ENCODE peak calls at places on chromosomes 1 and 21, in eight cellular contexts. Q is epithelial cell of esophagus, C is neural crest cell, P is A549, V is cardiac fibroblast, B is brain microvascular endothelial cell, A is GM20000, O is tibial nerve. D is an unnamed sample.

GRCh38 chr1:114979278-114979891 is 50.2 kb upstream of the TSHB start:
- DNase-seq in O (peak; percentile 47), V (peak; percentile 71), C (peak; percentile 67), B (peak; percentile 65), A (peak; percentile 16), P (peak; percentile 2), Q (peak; percentile 68), D (peak; percentile 2)

GRCh38 chr1:14165289-14165867 is 433.1 kb upstream of the KAZN start:
- DNase-seq in V (no peak), Q (no peak), A (no peak), O (no peak), P (no peak), C (no peak), B (no peak), D (no peak)

GRCh38 chr1:236058141-236058626 is 6.7 kb downstream of the NID1 start:
- DNase-seq in A (peak; percentile 41), C (peak; percentile 29), P (no peak), B (no peak), Q (no peak), O (no peak), V (peak; percentile 67), D (no peak)

GRCh38 chr21:43657355-43658093 is 1.8 kb downstream of the HSF2BP start:
- DNase-seq in B (no peak), A (no peak), C (no peak), O (no peak), P (no peak), V (no peak), Q (no peak), D (no peak)

GRCh38 chr1:6014130-6014999 is 22.1 kb upstream of the NPHP4 start:
- DNase-seq in Q (no peak), V (no peak), O (no peak), B (no peak), P (no peak), A (no peak), C (no peak), D (no peak)

GRCh38 chr21:14591277-14591876 is 45.3 kb upstream of the SAMSN1 start:
- DNase-seq in A (no peak), Q (peak; percentile 7), B (no peak), C (no peak), O (no peak), V (peak; percentile 67), P (no peak), D (no peak)

GRCh38 chr1:156589546-156589945 is 2.0 kb upstream of the NAXE start:
- DNase-seq in Q (no peak), O (no peak), B (no peak), V (no peak), A (no peak), P (no peak), C (no peak), D (no peak)

GRCh38 chr21:16533692-16534407 is 804.1 kb downstream of the USP25 start:
- DNase-seq in O (no peak), V (no peak), A (no peak), C (no peak), Q (no peak), B (no peak), P (no peak), D (no peak)

GRCh38 chr1:48903291-48903690 is 126.6 kb upstream of the BEND5 start:
- DNase-seq in O (no peak), Q (no peak), V (no peak), A (no peak), P (no peak), B (no peak), C (no peak), D (no peak)

GRCh38 chr1:99305626-99306025 is 41.3 kb downstream of the PLPPR4 start:
- DNase-seq in O (no peak), V (peak; percentile 11), A (no peak), P (no peak), Q (no peak), C (no peak), B (peak; percentile 68), D (no peak)

GRCh38 chr1:32733573-32734321 is 31.2 kb upstream of the SYNC start:
- DNase-seq in A (peak; percentile 52), V (peak; percentile 26), O (no peak), C (peak; percentile 54), P (no peak), Q (no peak), B (peak; percentile 53), D (no peak)

GRCh38 chr1:80392529-80392928 is 1386.0 kb upstream of the ADGRL4 start:
- DNase-seq in P (no peak), O (no peak), A (no peak), C (no peak), B (peak; percentile 24), V (peak; percentile 82), Q (peak; percentile 88), D (no peak)

GRCh38 chr1:156480411-156481192 is 20.0 kb downstream of the MEF2D start:
- DNase-seq in C (peak; percentile 73), O (no peak), P (peak; percentile 83), V (peak; percentile 67), Q (peak; percentile 56), B (no peak), A (peak; percentile 86), D (no peak)

GRCh38 chr1:29972664-29973063 is 736.3 kb downstream of the PTPRU start:
- DNase-seq in O (no peak), V (no peak), A (no peak), C (no peak), B (no peak), P (no peak), Q (no peak), D (no peak)

GRCh38 chr1:66271216-66271903 is 262.6 kb upstream of the SGIP1 start:
- DNase-seq in A (peak; percentile 16), P (peak; percentile 78), Q (peak; percentile 97), O (peak; percentile 78), B (peak; percentile 99), V (peak; percentile 99), C (peak; percentile 37), D (no peak)

GRCh38 chr1:203144661-203145060 is 17.1 kb downstream of the ADORA1 start:
- DNase-seq in Q (no peak), P (no peak), V (peak; percentile 8), C (no peak), A (no peak), O (no peak), B (no peak), D (no peak)

GRCh38 chr1:191022856-191023255 is 545.2 kb upstream of the BRINP3 start:
- DNase-seq in A (no peak), C (no peak), Q (peak; percentile 72), O (no peak), V (peak; percentile 55), P (no peak), B (peak; percentile 43), D (peak; percentile 39)

GRCh38 chr1:216627252-216627651 is 96.0 kb downstream of the ESRRG start:
- DNase-seq in P (no peak), A (no peak), O (no peak), Q (no peak), C (no peak), V (no peak), B (no peak), D (no peak)

DNA sequence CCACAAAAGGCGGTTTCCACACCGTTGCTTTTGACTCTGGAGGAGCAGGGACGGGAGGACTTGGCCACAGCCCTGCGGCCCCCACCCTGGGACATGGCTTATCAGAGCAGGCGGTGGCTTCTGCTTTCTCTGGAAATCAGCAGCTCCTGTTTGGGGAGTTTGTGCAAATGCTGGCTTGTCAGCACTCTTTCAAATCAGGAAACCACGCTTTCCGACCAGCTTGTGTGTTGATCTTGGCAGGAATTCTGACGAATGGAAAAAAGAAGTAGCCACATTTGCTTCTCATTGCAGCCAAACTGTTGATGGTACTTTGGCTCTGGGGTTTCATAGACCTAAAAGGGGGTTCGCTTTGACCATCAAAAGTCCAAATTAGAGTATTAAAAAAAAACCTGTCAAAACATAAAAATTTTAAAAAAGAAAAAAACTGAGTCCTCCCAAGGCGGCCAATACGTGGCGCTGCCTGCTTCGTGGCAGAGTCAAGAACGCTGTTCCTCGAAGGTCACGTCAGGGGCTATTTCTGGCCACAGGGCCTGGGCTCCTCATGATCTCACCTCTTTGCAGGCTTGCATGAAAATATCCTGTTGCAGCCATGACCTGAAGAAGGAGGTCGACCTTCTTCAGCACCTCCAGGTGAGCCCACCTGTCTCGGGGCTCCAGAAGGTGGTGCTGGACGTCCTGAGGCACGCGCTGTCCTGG is 80.8 kb upstream of the EFHD2 start:
- DNase-seq in O (no peak), P (no peak), C (no peak), V (peak; percentile 74), B (peak; percentile 77), A (peak; percentile 38), Q (peak; percentile 35), D (no peak)
- TF ChIP-seq CTCF in O (peak; percentile 32), P (no peak), C (no peak), V (peak; percentile 55), B (peak; percentile 53), A (no peak), Q (no peak), D (no peak)

DNA sequence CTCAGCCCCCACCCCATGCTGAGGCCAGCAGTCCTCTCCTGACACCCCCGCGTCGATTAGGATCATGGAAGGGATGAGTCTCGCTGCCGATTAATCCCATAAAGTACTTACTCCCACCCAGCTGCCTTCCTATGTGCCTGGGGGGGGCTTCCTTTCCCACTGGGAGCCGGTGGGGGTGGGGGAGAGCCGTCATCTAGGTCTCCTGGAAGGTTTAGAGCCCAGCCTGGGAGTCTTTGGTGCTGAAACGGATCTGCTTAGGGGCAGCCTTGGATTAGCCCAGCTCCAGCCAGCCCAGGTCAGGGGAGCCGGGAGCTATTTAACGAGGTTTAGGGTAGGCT is 9.8 kb downstream of the SAMD11 start:
- DNase-seq in V (no peak), P (no peak), B (no peak), Q (no peak), A (no peak), C (no peak), O (no peak), D (no peak)
- TF ChIP-seq CTCF in V (no peak), P (no peak), B (no peak), Q (no peak), A (no peak), C (no peak), O (no peak), D (no peak)

DNA sequence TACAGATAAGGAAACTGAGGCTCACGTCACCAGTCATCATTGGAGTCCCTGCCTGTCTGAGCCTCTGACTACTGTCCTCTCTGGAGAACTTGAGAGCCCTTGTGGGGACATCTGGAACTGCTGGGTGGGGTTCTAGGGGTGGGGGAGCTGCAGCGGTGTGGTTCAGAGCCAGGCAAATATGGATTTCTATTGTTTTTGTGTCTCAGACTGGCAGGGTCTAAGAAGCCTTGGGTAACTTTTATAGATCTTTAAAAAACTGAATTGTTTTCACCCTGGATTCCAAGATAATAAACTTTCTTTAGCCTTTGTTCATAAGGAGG is 46.9 kb downstream of the IER5 start:
- DNase-seq in A (no peak), O (no peak), C (no peak), P (no peak), V (peak; percentile 62), Q (no peak), B (peak; percentile 43), D (no peak)
- TF ChIP-seq CTCF in A (no peak), O (no peak), C (peak; percentile 38), P (peak; percentile 26), V (peak; percentile 52), Q (peak; percentile 53), B (peak; percentile 59), D (peak; percentile 37)

DNA sequence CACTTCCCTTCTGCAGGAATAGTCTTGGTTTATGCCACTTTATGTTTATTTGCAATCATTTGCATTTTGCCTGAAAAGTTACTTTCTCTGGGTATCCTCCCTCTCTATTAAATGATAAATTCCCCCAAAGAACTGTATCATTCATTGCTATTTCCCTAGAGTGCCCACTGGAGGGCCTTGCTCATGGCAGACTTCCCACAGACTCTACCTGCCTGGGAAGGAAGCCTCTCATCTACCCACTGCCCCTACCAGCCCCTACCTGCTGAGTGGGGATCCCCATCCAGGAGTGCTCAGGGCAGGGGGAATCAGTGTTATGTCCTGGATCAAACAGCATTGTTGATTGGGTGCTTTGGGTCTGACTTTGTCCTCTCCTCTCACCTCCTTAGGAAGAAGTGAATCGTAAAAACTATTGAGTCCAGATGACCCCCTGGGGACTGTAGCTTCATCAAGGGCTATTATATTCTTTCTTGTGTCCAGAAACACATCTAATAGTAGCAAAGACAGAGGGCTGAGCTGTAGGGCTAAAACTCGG is 6.8 kb upstream of the LRRN2 start:
- DNase-seq in P (no peak), O (no peak), V (no peak), A (no peak), B (no peak), Q (no peak), C (no peak), D (no peak)
- TF ChIP-seq CTCF in P (peak; percentile 26), O (no peak), V (no peak), A (no peak), B (no peak), Q (peak; percentile 3), C (peak; percentile 13), D (peak; percentile 50)